ENCODE peak calls at places on chromosomes 1 and 21, in five cellular contexts. N is A549, P is upper lobe of left lung, H is K562, L is HepG2. E is an unnamed sample.
A peak's percentile ranks its signal among the peaks of the same experiment; 100 is the strongest.

GRCh38 chr1:213657879-213658278 is 329.9 kb upstream of the PROX1 start:
- ATAC-seq in H (no peak), P (no peak), N (no peak), L (no peak), E (no peak)

GRCh38 chr1:159162511-159163265 is 8.7 kb upstream of the CADM3 start:
- ATAC-seq in L (no peak), N (no peak), P (no peak), H (no peak), E (no peak)

GRCh38 chr1:156666862-156667609 is 10.2 kb downstream of the NES start:
- ATAC-seq in P (no peak), L (peak; percentile 8), N (no peak), H (no peak), E (peak; percentile 10)

GRCh38 chr1:54376085-54377039 is 29.8 kb downstream of the SSBP3 start:
- ATAC-seq in L (peak; percentile 43), N (no peak), H (peak; percentile 74), P (no peak), E (no peak)

GRCh38 chr1:17802945-17803344 is 47.8 kb downstream of the ACTL8 start:
- ATAC-seq in H (no peak), P (no peak), L (no peak), N (no peak), E (no peak)

GRCh38 chr1:9534953-9535352 is 4.3 kb upstream of the SLC25A33 start:
- ATAC-seq in L (no peak), N (no peak), H (no peak), P (no peak), E (no peak)

GRCh38 chr1:55073187-55073916 is 34.0 kb downstream of the PCSK9 start:
- ATAC-seq in P (no peak), N (no peak), L (no peak), H (no peak), E (no peak)

GRCh38 chr1:184647471-184647870 is 107.2 kb downstream of the EDEM3 start:
- ATAC-seq in L (no peak), N (no peak), P (no peak), H (no peak), E (no peak)

GRCh38 chr1:54361342-54361741 is 44.9 kb downstream of the SSBP3 start:
- ATAC-seq in H (peak; percentile 61), N (no peak), L (peak; percentile 31), P (no peak), E (peak; percentile 57)

GRCh38 chr21:28084951-28085350 is 907.7 kb downstream of the LTN1 start:
- ATAC-seq in P (no peak), N (no peak), H (no peak), L (no peak), E (no peak)

GRCh38 chr1:9559673-9560072 is 20.4 kb downstream of the SLC25A33 start:
- ATAC-seq in P (no peak), L (no peak), N (no peak), H (no peak), E (no peak)

GRCh38 chr1:54871275-54872040 is 15.5 kb downstream of the DHCR24 start:
- ATAC-seq in N (no peak), P (no peak), H (no peak), L (no peak), E (no peak)

GRCh38 chr21:43644609-43645008 is 14.7 kb downstream of the HSF2BP start:
- ATAC-seq in P (no peak), H (no peak), L (no peak), N (no peak), E (no peak)

GRCh38 chr1:2248854-2249558 is 20.9 kb downstream of the SKI start:
- ATAC-seq in H (no peak), L (no peak), P (peak; percentile 5), N (no peak), E (no peak)

GRCh38 chr21:15421521-15421920 is 308.3 kb upstream of the USP25 start:
- ATAC-seq in H (no peak), L (no peak), N (no peak), P (no peak), E (no peak)

GRCh38 chr1:36006941-36007500 is 76.1 kb downstream of the AGO3 start:
- ATAC-seq in H (no peak), N (no peak), P (no peak), L (no peak), E (no peak)

GRCh38 chr1:36411674-36412648 is 14.3 kb upstream of the LSM10 start:
- ATAC-seq in L (peak; percentile 56), P (no peak), H (peak; percentile 99), N (no peak), E (no peak)

GRCh38 chr1:236753964-236754363 is 41.1 kb upstream of the MTR start:
- ATAC-seq in H (peak; percentile 75), L (peak; percentile 12), N (no peak), P (no peak), E (no peak)

GRCh38 chr1:146046664-146047063 is 25.1 kb upstream of the HJV start:
- ATAC-seq in P (no peak), H (no peak), N (no peak), L (no peak), E (no peak)

GRCh38 chr1:21913763-21914162 is 23.3 kb downstream of the HSPG2 start:
- ATAC-seq in H (no peak), N (no peak), L (no peak), P (no peak), E (peak; percentile 30)

GRCh38 chr1:25664357-25664796 is 47.8 kb downstream of the MAN1C1 start:
- ATAC-seq in H (no peak), N (no peak), L (no peak), P (no peak), E (peak; percentile 60)

GRCh38 chr1:32111789-32112188 is 3.9 kb downstream of the KPNA6 start:
- ATAC-seq in N (no peak), H (no peak), P (no peak), L (no peak), E (no peak)

GRCh38 chr1:116297495-116298212 is 75.4 kb upstream of the ATP1A1 start:
- ATAC-seq in P (no peak), N (no peak), H (peak; percentile 31), L (no peak), E (no peak)

DNA sequence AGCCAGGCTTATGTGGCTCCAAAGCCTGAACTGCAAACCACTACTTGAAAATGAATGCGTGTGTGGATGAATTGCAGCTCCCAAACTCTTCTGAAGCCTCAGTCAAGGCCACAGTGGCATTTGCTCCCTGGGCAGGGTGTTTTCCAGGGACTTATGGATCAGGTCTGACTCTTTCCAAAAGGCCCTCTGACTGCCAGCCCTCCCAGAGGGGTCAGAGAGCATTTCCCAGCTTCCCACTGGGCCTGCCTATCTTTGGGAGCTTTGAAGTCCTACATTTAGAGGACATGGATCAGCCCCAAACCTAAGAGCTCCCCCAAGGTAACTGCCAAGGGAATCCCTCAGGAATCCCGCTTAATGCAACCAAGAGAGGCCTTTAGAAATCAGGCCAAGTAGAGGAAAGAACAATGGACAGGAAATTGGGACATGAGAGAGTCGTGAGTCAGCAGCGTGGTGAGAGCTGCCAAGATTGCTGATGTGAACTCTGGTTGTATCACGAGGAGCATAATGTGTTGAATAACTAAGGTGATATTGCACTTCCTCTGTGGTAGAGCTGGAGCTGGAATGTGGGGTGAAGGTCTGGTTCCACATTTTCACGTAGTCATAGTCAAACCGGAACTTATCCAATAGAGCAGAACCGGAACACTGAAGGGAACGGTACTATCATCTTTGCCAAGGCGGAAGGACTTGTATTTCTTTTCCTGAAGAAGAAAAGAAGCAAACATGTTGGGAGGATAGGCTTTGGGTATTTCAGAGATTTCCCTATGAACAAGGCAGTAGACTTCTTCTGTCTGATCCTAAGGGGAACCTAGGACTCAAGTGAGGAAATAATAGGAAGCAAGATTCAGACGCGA is 99.4 kb upstream of the JUN start:
- ATAC-seq in N (peak; percentile 73), H (peak; percentile 63), L (peak; percentile 50), P (peak; percentile 72), E (peak; percentile 64)
- TF ChIP-seq EP300 in N (peak; percentile 72), H (peak; percentile 86), L (peak; percentile 91), P (peak; percentile 84), E (no peak)

GRCh38 chr1:178360421-178360820 is 136.3 kb downstream of the CLEC20A start:
- ATAC-seq in P (no peak), L (no peak), N (no peak), H (no peak), E (no peak)

GRCh38 chr1:178352790-178353416 is 143.9 kb downstream of the CLEC20A start:
- ATAC-seq in P (peak; percentile 53), H (no peak), L (no peak), N (no peak), E (no peak)

GRCh38 chr1:178353524-178353923 is 143.2 kb downstream of the CLEC20A start:
- ATAC-seq in N (no peak), P (no peak), L (no peak), H (no peak), E (no peak)

GRCh38 chr1:178354816-178355215 is 141.9 kb downstream of the CLEC20A start:
- ATAC-seq in H (no peak), L (no peak), P (no peak), N (no peak), E (no peak)

GRCh38 chr1:178356299-178356698 is 140.5 kb downstream of the CLEC20A start:
- ATAC-seq in N (no peak), H (no peak), L (no peak), P (no peak), E (no peak)
- TF ChIP-seq EP300 in N (no peak), H (no peak), L (no peak), P (no peak), E (no peak)

DNA sequence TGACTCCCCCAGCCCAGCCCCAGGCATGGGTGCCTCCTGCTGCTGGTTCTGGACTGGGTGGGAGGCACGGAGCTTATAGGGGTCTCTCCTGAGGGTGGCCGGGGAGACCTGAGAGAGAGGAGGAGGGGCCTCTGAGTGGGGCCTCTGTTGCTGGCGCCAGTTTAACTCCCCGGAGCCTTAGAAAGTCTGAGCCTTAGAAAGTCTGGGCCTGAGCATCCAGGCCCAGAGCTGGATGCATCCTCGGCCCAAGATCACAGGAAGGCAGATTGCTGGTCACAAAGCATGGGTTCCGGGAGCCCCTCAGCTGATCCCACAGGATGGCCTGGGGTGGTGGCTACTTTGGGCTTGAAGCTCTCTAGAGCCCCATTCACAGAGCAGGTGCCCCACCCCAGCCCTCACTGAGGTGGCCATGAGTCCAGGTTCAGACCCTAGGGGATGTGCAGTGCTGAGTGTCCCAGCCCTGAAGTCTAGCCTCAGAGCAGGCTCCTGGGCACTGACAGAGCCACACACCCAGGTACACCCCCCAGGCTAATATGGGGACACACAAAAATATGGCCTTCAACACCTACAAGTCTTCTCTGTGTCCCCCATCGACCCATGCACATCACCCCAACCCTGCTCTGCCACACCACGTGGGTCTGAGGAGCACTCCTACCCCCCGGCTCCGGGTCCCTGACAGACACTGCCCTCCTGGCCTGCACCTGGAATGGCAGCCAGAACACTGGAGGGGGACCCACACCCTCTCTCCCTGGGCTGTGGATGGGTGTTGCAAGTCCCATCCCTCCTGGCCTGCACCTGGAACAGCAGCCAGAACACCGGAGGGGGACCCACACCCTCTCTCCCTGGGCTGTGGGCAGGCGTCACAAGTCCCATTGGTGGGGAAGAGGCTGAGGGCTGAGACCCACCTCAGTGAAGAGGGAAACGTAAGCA is 9.7 kb downstream of the PLA2G2F start:
- ATAC-seq in P (no peak), N (no peak), L (no peak), H (no peak), E (no peak)
- TF ChIP-seq EP300 in P (no peak), N (no peak), L (no peak), H (no peak), E (no peak)

DNA sequence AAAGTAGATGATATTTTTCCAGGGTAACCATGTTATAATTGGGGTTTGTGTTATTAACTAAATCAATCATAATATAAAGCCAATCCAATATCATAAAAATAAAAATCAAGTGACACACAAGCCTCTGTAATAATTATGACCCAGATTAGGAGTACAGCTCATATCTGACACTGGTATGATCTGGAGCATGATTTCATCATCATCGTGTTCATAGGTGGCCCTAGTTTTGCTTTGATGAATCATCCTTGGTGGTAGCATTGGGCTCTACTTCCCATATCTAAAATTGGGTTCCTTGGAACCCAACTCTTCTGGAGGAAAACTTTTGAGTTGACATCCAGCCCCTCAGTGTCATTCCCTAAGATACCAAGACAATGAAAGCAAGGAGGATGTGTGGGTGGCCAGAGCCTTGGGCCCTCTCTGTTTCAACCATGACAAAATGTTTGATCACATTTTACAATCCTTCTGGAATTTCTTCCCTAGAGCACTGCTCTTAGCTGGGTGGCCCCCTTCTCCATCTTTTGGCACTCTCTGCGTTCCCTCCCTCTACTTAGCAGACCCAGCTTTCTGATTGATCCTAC is 37.0 kb upstream of the ENAH start:
- ATAC-seq in L (no peak), N (no peak), P (no peak), H (no peak), E (no peak)
- TF ChIP-seq EP300 in L (no peak), N (no peak), P (no peak), H (no peak), E (no peak)

E was measured in gastroesophageal sphincter.